ENCODE peak calls at places on chromosomes 6 and 20, in ten cellular contexts. C, B, E, N, S, M, D, U, F and A are unnamed samples.

GRCh38 chr6:33205172-33206026 is 944 bp downstream of the HSD17B8 start:
- DNase-seq in M (no peak), C (no peak), E (no peak), D (no peak), S (no peak), N (no peak), U (peak; percentile 75), B (no peak), F (no peak), A (no peak)

GRCh38 chr6:74731921-74732320 is 473.9 kb downstream of the COL12A1 start:
- DNase-seq in C (no peak), E (no peak), M (peak; percentile 63), F (no peak), D (no peak), N (no peak), U (no peak), S (no peak), B (no peak), A (no peak)

GRCh38 chr6:44430322-44430721 is 42.8 kb downstream of the CDC5L start:
- DNase-seq in C (no peak), N (no peak), S (no peak), U (no peak), E (no peak), D (no peak), F (no peak), B (no peak), M (peak; percentile 62), A (no peak)

GRCh38 chr6:37006793-37007339 is 1.4 kb downstream of the FGD2 start:
- DNase-seq in U (no peak), S (no peak), D (no peak), N (no peak), F (no peak), B (no peak), E (no peak), M (no peak), C (no peak), A (no peak)

GRCh38 chr20:63404129-63405085 is 43.3 kb upstream of the CHRNA4 start:
- DNase-seq in U (no peak), B (no peak), M (no peak), D (no peak), E (no peak), N (no peak), F (no peak), C (no peak), S (no peak), A (no peak)

GRCh38 chr6:34568341-34568680 is 12.2 kb upstream of the SPDEF start:
- DNase-seq in C (no peak), B (no peak), S (no peak), N (no peak), E (no peak), F (no peak), M (peak; percentile 55), D (no peak), U (no peak), A (no peak)

GRCh38 chr6:165579151-165579550 is 83.9 kb downstream of the PDE10A start:
- DNase-seq in M (no peak), N (no peak), B (no peak), U (no peak), C (no peak), E (no peak), S (no peak), D (no peak), F (no peak), A (no peak)

GRCh38 chr20:11995750-11996567 is 78.3 kb downstream of the BTBD3 start:
- DNase-seq in N (no peak), D (no peak), B (peak; percentile 6), C (no peak), S (no peak), F (no peak), E (no peak), M (peak; percentile 46), U (no peak), A (no peak)

GRCh38 chr6:35318200-35318844 is 20.7 kb downstream of the DEF6 start:
- DNase-seq in F (peak; percentile 92), S (peak; percentile 88), U (no peak), E (peak; percentile 82), C (no peak), D (no peak), N (peak; percentile 90), B (peak; percentile 80), M (peak; percentile 84), A (peak; percentile 73)

GRCh38 chr6:111828799-111829198 is 44.5 kb downstream of the FYN start:
- DNase-seq in C (no peak), D (no peak), B (no peak), S (no peak), N (no peak), F (no peak), M (no peak), E (no peak), U (no peak), A (no peak)

GRCh38 chr6:42316390-42316970 is 98.8 kb upstream of the MRPS10 start:
- DNase-seq in M (peak; percentile 60), U (no peak), F (no peak), N (no peak), C (no peak), E (no peak), S (no peak), D (no peak), B (no peak), A (no peak)

GRCh38 chr6:17476506-17476905 is 83.1 kb downstream of the CAP2 start:
- DNase-seq in D (no peak), U (no peak), E (no peak), F (no peak), N (no peak), S (no peak), B (no peak), M (no peak), C (no peak), A (no peak)

GRCh38 chr20:46446851-46447250 is 40.4 kb upstream of the ELMO2 start:
- DNase-seq in B (no peak), C (no peak), S (no peak), U (no peak), E (no peak), N (no peak), M (no peak), D (no peak), F (no peak), A (no peak)

GRCh38 chr20:52432740-52433139 is 241.2 kb upstream of the ZFP64 start:
- DNase-seq in C (no peak), F (no peak), S (no peak), N (no peak), U (no peak), D (no peak), M (peak; percentile 65), E (no peak), B (no peak), A (no peak)

GRCh38 chr6:38185244-38185643 is 365.7 kb downstream of the ZFAND3 start:
- DNase-seq in N (no peak), M (no peak), E (no peak), B (no peak), S (no peak), D (no peak), U (peak; percentile 29), F (no peak), C (no peak), A (no peak)

GRCh38 chr6:28941681-28942448 is 18.1 kb upstream of the TRIM27 start:
- DNase-seq in E (no peak), D (no peak), F (no peak), C (no peak), S (no peak), N (no peak), M (no peak), B (no peak), U (no peak), A (no peak)

GRCh38 chr20:62114894-62115293 is 7.4 kb upstream of the LSM14B start:
- DNase-seq in D (no peak), C (no peak), M (no peak), U (no peak), S (no peak), F (no peak), N (peak; percentile 20), B (no peak), E (no peak), A (no peak)

GRCh38 chr20:63439866-63440265 is 32.6 kb downstream of the KCNQ2 start:
- DNase-seq in F (no peak), M (no peak), D (no peak), E (no peak), U (no peak), C (no peak), B (no peak), N (no peak), S (no peak), A (no peak)

GRCh38 chr6:108750801-108751200 is 97.4 kb upstream of the ARMC2 start:
- DNase-seq in C (no peak), F (no peak), M (no peak), B (no peak), D (no peak), N (no peak), U (no peak), S (no peak), E (no peak), A (no peak)

GRCh38 chr6:160055813-160056212 is 65.8 kb upstream of the SLC22A1 start:
- DNase-seq in C (no peak), M (no peak), D (no peak), U (no peak), B (no peak), F (peak; percentile 71), S (no peak), N (no peak), E (no peak), A (no peak)

GRCh38 chr6:53230775-53231467 is 82.3 kb upstream of the GCM1 start:
- DNase-seq in M (no peak), B (no peak), C (no peak), U (no peak), S (no peak), N (no peak), F (no peak), D (no peak), E (no peak), A (no peak)
- H3K4me1 ChIP-seq in M (no peaks in the 10 kb centered on the region), B (no peaks in the 10 kb centered on the region), C (no peaks in the 10 kb centered on the region), U (peaks cover 10% of the 10 kb centered on the region), S (no peaks in the 10 kb centered on the region), N (no peaks in the 10 kb centered on the region), F (no peaks in the 10 kb centered on the region), D (no peaks in the 10 kb centered on the region), E (no peaks in the 10 kb centered on the region), A (no peaks in the 10 kb centered on the region)

GRCh38 chr6:77463881-77464867 is 883 bp upstream of the HTR1B start:
- DNase-seq in D (no peak), S (no peak), U (no peak), B (no peak), F (no peak), M (no peak), E (no peak), C (no peak), N (no peak), A (no peak)
- H3K27ac ChIP-seq in D (no peak overlapping the region), S (no peak overlapping the region), U (no peak overlapping the region), B (no peak overlapping the region), F (no peak overlapping the region), M (no peak overlapping the region), E (no peak overlapping the region), C (no peak overlapping the region), N (no peak overlapping the region), A (no peak overlapping the region)

GRCh38 chr20:23646106-23646958 is 8.6 kb upstream of the CST3 start:
- DNase-seq in B (no peak), U (no peak), C (no peak), S (no peak), F (no peak), E (no peak), M (no peak), D (no peak), N (no peak), A (no peak)
- H3K4me1 ChIP-seq in B (peaks cover 7% of the 10 kb centered on the region), U (no peaks in the 10 kb centered on the region), C (no peaks in the 10 kb centered on the region), S (no peaks in the 10 kb centered on the region), F (peaks cover 3% of the 10 kb centered on the region), E (no peaks in the 10 kb centered on the region), M (no peaks in the 10 kb centered on the region), D (no peaks in the 10 kb centered on the region), N (no peaks in the 10 kb centered on the region), A (peaks cover 4% of the 10 kb centered on the region)

GRCh38 chr20:49519777-49520359 is 37.4 kb upstream of the KCNB1 start:
- DNase-seq in S (no peak), F (no peak), U (no peak), C (no peak), B (no peak), D (no peak), M (no peak), N (no peak), E (no peak), A (no peak)
- H3K27ac ChIP-seq in S (no peak overlapping the region), F (no peak overlapping the region), U (no peak overlapping the region), C (no peak overlapping the region), B (no peak overlapping the region), D (no peak overlapping the region), M (no peak overlapping the region), N (no peak overlapping the region), E (no peak overlapping the region), A (no peak overlapping the region)